ENCODE peak calls at places on chromosomes 6 and 20, in five cellular contexts. S, J, V, T and C are unnamed samples.
A peak's percentile ranks its signal among the peaks of the same experiment; 100 is the strongest.

GRCh38 chr20:50215101-50215500 is 24.5 kb downstream of the CEBPB start:
- DNase-seq in S (no peak), J (no peak), V (peak; percentile 74), T (no peak), C (no peak)

GRCh38 chr20:36305602-36306556 is at the start of gene DLGAP4:
- DNase-seq in S (no peak), J (no peak), V (no peak), T (no peak), C (no peak)

GRCh38 chr6:90186637-90187361 is 109.8 kb downstream of the BACH2 start:
- DNase-seq in S (no peak), J (no peak), V (no peak), T (no peak), C (no peak)

GRCh38 chr20:19172637-19173036 is 39.8 kb upstream of the SLC24A3 start:
- DNase-seq in S (no peak), J (no peak), V (no peak), T (no peak), C (no peak)

GRCh38 chr20:37672143-37672542 is 21.7 kb upstream of the CTNNBL1 start:
- DNase-seq in S (no peak), J (no peak), V (no peak), T (no peak), C (no peak)

GRCh38 chr6:41536884-41537347 is 9.3 kb upstream of the FOXP4 start:
- DNase-seq in S (peak; percentile 22), J (no peak), V (no peak), T (no peak), C (no peak)

GRCh38 chr6:140576004-140576555 is 1201.6 kb upstream of the CITED2 start:
- DNase-seq in S (no peak), J (no peak), V (no peak), T (no peak), C (no peak)

GRCh38 chr6:100209323-100210137 is 215.5 kb upstream of the MCHR2 start:
- DNase-seq in S (no peak), J (no peak), V (peak; percentile 56), T (no peak), C (no peak)

GRCh38 chr20:43536817-43537440 is 21.9 kb upstream of the SGK2 start:
- DNase-seq in S (no peak), J (no peak), V (peak; percentile 25), T (no peak), C (no peak)

GRCh38 chr6:154721460-154721859 is 11.8 kb upstream of the SCAF8 start:
- DNase-seq in S (no peak), J (no peak), V (peak; percentile 83), T (no peak), C (no peak)

GRCh38 chr20:57008217-57008616 is 258.2 kb downstream of the BMP7 start:
- DNase-seq in S (no peak), J (no peak), V (no peak), T (peak; percentile 24), C (no peak)

GRCh38 chr20:38997622-38998021 is 35.5 kb downstream of the DHX35 start:
- DNase-seq in S (no peak), J (peak; percentile 32), V (no peak), T (no peak), C (no peak)

GRCh38 chr20:2042400-2042799 is 48.5 kb upstream of the PDYN start:
- DNase-seq in S (no peak), J (no peak), V (peak; percentile 13), T (no peak), C (no peak)

GRCh38 chr6:13710552-13711383 is 867 bp downstream of the RANBP9 start:
- DNase-seq in S (no peak), J (no peak), V (peak; percentile 27), T (no peak), C (no peak)

GRCh38 chr6:33455051-33455450 is 675 bp downstream of the ZBTB9 start:
- DNase-seq in S (no peak), J (no peak), V (no peak), T (no peak), C (no peak)

GRCh38 chr20:402898-403581 is 5.1 kb upstream of the RBCK1 start:
- DNase-seq in S (no peak), J (no peak), V (no peak), T (no peak), C (no peak)

GRCh38 chr6:3031857-3032256 is 32.2 kb downstream of the NQO2 start:
- DNase-seq in S (no peak), J (no peak), V (no peak), T (no peak), C (no peak)

GRCh38 chr20:32319100-32319499 is 39.0 kb upstream of the ASXL1 start:
- DNase-seq in S (no peak), J (no peak), V (no peak), T (no peak), C (no peak)

GRCh38 chr20:219290-220115 is 7.6 kb upstream of the DEFB129 start:
- DNase-seq in S (peak; percentile 13), J (no peak), V (peak; percentile 41), T (peak; percentile 49), C (no peak)

GRCh38 chr20:36107881-36108280 is 46.7 kb upstream of the EPB41L1 start:
- DNase-seq in S (no peak), J (no peak), V (no peak), T (no peak), C (no peak)